ENCODE peak calls at places on chromosomes 12 and 14, in ten cellular contexts. T is A673, V is heart right ventricle, U is kidney, G is tibial artery, F is suprapubic skin, E is HCT116, S is stomach, X is esophagus squamous epithelium, L is cardiac muscle cell. Q is an unnamed sample.

GRCh38 chr14:94451826-94452225 is 774 bp downstream of the SERPINA11 start:
- DNase-seq in T (no peak), G (no peak), F (no peak), V (no peak), E (no peak), U (no peak), X (no peak), L (no peak), S (no peak), Q (no peak)

GRCh38 chr14:51317373-51317772 is 77.3 kb downstream of the TMX1 start:
- DNase-seq in L (no peak), G (no peak), X (no peak), E (no peak), V (no peak), U (no peak), F (no peak), T (no peak), S (no peak), Q (no peak)

GRCh38 chr12:120928864-120929652 is 24.9 kb upstream of the SPPL3 start:
- DNase-seq in V (no peak), G (no peak), U (peak; percentile 81), X (no peak), F (no peak), S (peak; percentile 41), L (no peak), E (peak; percentile 90), T (no peak), Q (no peak)

GRCh38 chr12:122615780-122616179 is 87.4 kb downstream of the HCAR2 start:
- DNase-seq in U (no peak), E (no peak), G (no peak), V (no peak), X (no peak), T (no peak), F (no peak), L (no peak), S (no peak), Q (no peak)

GRCh38 chr12:95074766-95075165 is 1.3 kb upstream of the NR2C1 start:
- DNase-seq in X (no peak), T (no peak), U (no peak), F (no peak), S (no peak), G (no peak), L (peak; percentile 80), E (no peak), V (no peak), Q (no peak)

GRCh38 chr12:21662122-21662792 is 4.6 kb upstream of the LDHB start:
- DNase-seq in L (no peak), E (no peak), X (no peak), G (no peak), F (no peak), T (no peak), S (no peak), U (no peak), V (no peak), Q (no peak)

GRCh38 chr12:90899456-90900182 is 55.4 kb downstream of the CCER1 start:
- DNase-seq in E (no peak), G (no peak), F (no peak), U (no peak), X (no peak), T (no peak), S (no peak), L (no peak), V (no peak), Q (no peak)

GRCh38 chr12:112148031-112148513 is 22.7 kb downstream of the TRAFD1 start:
- DNase-seq in E (no peak), G (no peak), F (no peak), V (no peak), X (no peak), T (peak; percentile 61), S (peak; percentile 7), U (no peak), L (peak; percentile 86), Q (no peak)

GRCh38 chr12:22527999-22528398 is 16.3 kb downstream of the C2CD5 start:
- DNase-seq in L (peak; percentile 72), U (no peak), V (no peak), E (no peak), X (no peak), S (no peak), F (no peak), G (no peak), T (no peak), Q (no peak)

GRCh38 chr14:64786296-64787149 is 82.3 kb downstream of the PLEKHG3 start:
- DNase-seq in T (no peak), S (no peak), V (no peak), L (peak; percentile 61), U (no peak), E (no peak), F (no peak), X (no peak), G (peak; percentile 50), Q (no peak)

GRCh38 chr14:105943973-105944602 is 417.7 kb downstream of the TMEM121 start:
- DNase-seq in V (no peak), X (no peak), L (no peak), S (no peak), E (no peak), G (no peak), F (no peak), T (no peak), U (peak; percentile 57), Q (no peak)

GRCh38 chr12:92860521-92860920 is 68.6 kb downstream of the EEA1 start:
- DNase-seq in V (no peak), T (no peak), L (no peak), S (no peak), E (no peak), U (no peak), G (no peak), X (no peak), F (no peak), Q (no peak)

GRCh38 chr12:3725267-3726115 is 27.4 kb downstream of the CRACR2A start:
- DNase-seq in S (no peak), V (no peak), L (peak; percentile 32), X (no peak), F (no peak), T (no peak), U (no peak), E (no peak), G (no peak), Q (no peak)

GRCh38 chr14:102915292-102916110 is 7.0 kb upstream of the AMN start:
- DNase-seq in T (no peak), F (no peak), V (no peak), E (no peak), U (peak; percentile 59), S (no peak), X (no peak), G (no peak), L (no peak), Q (no peak)

GRCh38 chr12:121181181-121181580 is 28.7 kb upstream of the P2RX4 start:
- DNase-seq in X (no peak), U (no peak), E (no peak), V (no peak), G (no peak), S (no peak), F (no peak), T (no peak), L (peak; percentile 80), Q (no peak)

GRCh38 chr14:21205678-21206581 is 50.1 kb upstream of the OR5AU1 start:
- DNase-seq in U (no peak), X (no peak), E (no peak), L (no peak), F (no peak), S (no peak), G (no peak), V (no peak), T (no peak), Q (no peak)

GRCh38 chr12:127295630-127296029 is 971.3 kb upstream of the TMEM132C start:
- DNase-seq in S (no peak), L (no peak), V (no peak), G (no peak), T (no peak), X (no peak), U (no peak), E (no peak), F (no peak), Q (no peak)

DNA sequence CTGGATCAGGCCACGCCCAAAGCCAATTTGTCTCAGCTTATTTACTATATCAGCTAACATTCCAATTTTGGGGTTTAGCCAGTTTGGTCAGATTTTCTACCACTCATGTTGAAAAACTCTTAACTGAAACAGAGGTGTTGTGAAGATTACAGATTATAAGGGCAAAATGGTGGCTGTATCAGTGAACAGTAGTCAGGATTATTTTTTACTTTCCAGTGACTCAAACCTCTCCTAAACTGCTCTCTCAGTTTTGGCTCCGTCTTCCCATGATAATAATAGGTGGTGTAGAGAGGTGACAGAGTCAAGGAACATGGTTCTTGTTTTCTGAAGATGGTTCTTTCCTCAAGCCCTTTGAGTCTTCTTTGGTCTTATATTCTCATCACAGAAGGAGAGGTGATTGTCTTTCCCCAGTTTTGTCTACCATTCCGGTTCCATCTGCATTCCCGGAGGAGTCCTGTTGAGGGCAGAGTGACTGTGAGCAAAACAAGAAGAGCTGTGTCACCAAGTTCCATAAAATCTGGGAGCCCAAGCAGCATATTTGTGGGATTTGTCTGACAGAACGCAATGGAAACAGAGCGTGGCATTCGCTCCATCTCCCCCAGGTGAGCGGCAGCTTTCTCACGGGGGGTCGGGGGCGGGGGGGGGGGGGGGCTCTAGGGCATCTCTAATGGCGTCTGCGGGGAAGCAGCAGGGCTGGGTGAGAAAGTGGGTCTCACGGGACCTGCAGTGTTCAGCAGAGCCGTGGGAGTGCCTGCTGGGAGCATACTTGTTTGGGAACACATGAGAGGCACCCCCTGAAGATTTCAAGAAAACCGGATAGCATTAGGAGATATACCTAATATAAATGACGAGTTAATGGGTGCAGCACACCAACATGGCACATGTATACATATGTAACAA is 59.1 kb downstream of the TBC1D30 start:
- DNase-seq in U (no peak), G (no peak), L (no peak), E (no peak), V (no peak), X (no peak), F (no peak), T (peak; percentile 18), S (no peak), Q (no peak)
- TF ChIP-seq CTCF in U (no peak), G (no peak), L (no peak), E (no peak), V (no peak), X (no peak), F (no peak), T (peak; percentile 36), S (no peak), Q (no peak)

GRCh38 chr12:13194462-13195110 is 1.9 kb upstream of the EMP1 start:
- DNase-seq in U (no peak), X (no peak), V (no peak), T (no peak), F (peak; percentile 60), G (no peak), L (no peak), S (no peak), E (no peak), Q (no peak)
- H3K27ac ChIP-seq in U (no peak overlapping the region), X (peak overlapping the region; percentile 29), V (peak overlapping the region; percentile 60), T (no peak overlapping the region), F (peak overlapping the region; percentile 97), G (no peak overlapping the region), L (no peak overlapping the region), S (peak overlapping the region; percentile 87), E (no peak overlapping the region), Q (peak overlapping the region; percentile 24)

GRCh38 chr12:130286041-130286440 is 51.6 kb upstream of the PIWIL1 start:
- DNase-seq in U (no peak), T (no peak), V (no peak), S (no peak), E (no peak), L (no peak), X (no peak), F (no peak), G (no peak), Q (no peak)
- TF ChIP-seq CTCF in U (no peak), T (no peak), V (no peak), S (no peak), E (no peak), L (no peak), X (no peak), F (no peak), G (no peak), Q (no peak)

GRCh38 chr12:119014368-119014767 is 33.0 kb downstream of the SRRM4 start:
- DNase-seq in L (no peak), T (no peak), V (no peak), E (no peak), G (no peak), X (no peak), S (no peak), U (no peak), F (no peak), Q (no peak)
- H3K27ac ChIP-seq in L (no peak overlapping the region), T (no peak overlapping the region), V (no peak overlapping the region), E (no peak overlapping the region), G (no peak overlapping the region), X (no peak overlapping the region), S (no peak overlapping the region), U (no peak overlapping the region), F (no peak overlapping the region), Q (no peak overlapping the region)